ENCODE peak calls at places on chromosomes 12 and 14, in five cellular contexts. One of them, this sample, is unnamed.

GRCh38 chr14:28375295-28375694 is 391.3 kb upstream of the FOXG1 start:
- DNase-seq in OCI-LY7: no peak
- DNase-seq in HCT116: no peak
- DNase-seq in PC-3: peak
- DNase-seq in H1: peak
- DNase-seq in this sample: no peak

GRCh38 chr12:111673503-111673902 is 12.3 kb downstream of the BRAP start:
- DNase-seq in OCI-LY7: peak
- DNase-seq in HCT116: peak
- DNase-seq in PC-3: peak
- DNase-seq in H1: no peak
- DNase-seq in this sample: peak

GRCh38 chr12:46082473-46082872 is 92.1 kb upstream of the SCAF11 start:
- DNase-seq in PC-3: no peak
- DNase-seq in OCI-LY7: no peak
- DNase-seq in H1: no peak
- DNase-seq in HCT116: no peak
- DNase-seq in this sample: no peak

GRCh38 chr12:13962699-13963098 is 18.7 kb downstream of the GRIN2B start:
- DNase-seq in PC-3: peak
- DNase-seq in HCT116: peak
- DNase-seq in H1: no peak
- DNase-seq in OCI-LY7: peak
- DNase-seq in this sample: peak

GRCh38 chr12:121806556-121807308 is 2.9 kb downstream of the SETD1B start:
- DNase-seq in HCT116: no peak
- DNase-seq in H1: no peak
- DNase-seq in PC-3: peak
- DNase-seq in OCI-LY7: no peak
- DNase-seq in this sample: peak

GRCh38 chr12:15146585-15146984 is 74.6 kb downstream of the RERG start:
- DNase-seq in HCT116: no peak
- DNase-seq in PC-3: no peak
- DNase-seq in OCI-LY7: no peak
- DNase-seq in H1: no peak
- DNase-seq in this sample: no peak

GRCh38 chr14:33792387-33793368 is 158.2 kb downstream of the EGLN3 start:
- DNase-seq in OCI-LY7: peak
- DNase-seq in H1: peak
- DNase-seq in PC-3: peak
- DNase-seq in HCT116: peak
- DNase-seq in this sample: peak

GRCh38 chr14:32711103-32711680 is 227.5 kb upstream of the NPAS3 start:
- DNase-seq in OCI-LY7: peak
- DNase-seq in PC-3: peak
- DNase-seq in H1: no peak
- DNase-seq in HCT116: peak
- DNase-seq in this sample: peak

GRCh38 chr14:98956616-98957015 is 315.4 kb downstream of the BCL11B start:
- DNase-seq in OCI-LY7: no peak
- DNase-seq in HCT116: no peak
- DNase-seq in H1: no peak
- DNase-seq in PC-3: no peak
- DNase-seq in this sample: peak

GRCh38 chr14:41859336-41859735 is 252.7 kb downstream of the LRFN5 start:
- DNase-seq in PC-3: peak
- DNase-seq in OCI-LY7: no peak
- DNase-seq in HCT116: no peak
- DNase-seq in H1: no peak
- DNase-seq in this sample: peak

GRCh38 chr12:120536064-120536791 is 2.1 kb downstream of the RNF10 start:
- DNase-seq in OCI-LY7: peak
- DNase-seq in HCT116: no peak
- DNase-seq in PC-3: peak
- DNase-seq in H1: no peak
- DNase-seq in this sample: no peak

GRCh38 chr14:105315211-105315721 is 718 bp downstream of the PACS2 start:
- DNase-seq in HCT116: peak
- DNase-seq in OCI-LY7: peak
- DNase-seq in H1: no peak
- DNase-seq in PC-3: peak
- DNase-seq in this sample: peak

GRCh38 chr12:38772427-38772826 is 133.0 kb downstream of the CPNE8 start:
- DNase-seq in OCI-LY7: no peak
- DNase-seq in HCT116: no peak
- DNase-seq in H1: no peak
- DNase-seq in PC-3: no peak
- DNase-seq in this sample: no peak

GRCh38 chr12:38775457-38775856 is 129.9 kb downstream of the CPNE8 start:
- DNase-seq in OCI-LY7: no peak
- DNase-seq in PC-3: no peak
- DNase-seq in HCT116: no peak
- DNase-seq in H1: no peak
- DNase-seq in this sample: no peak

GRCh38 chr12:38776657-38777056 is 128.7 kb downstream of the CPNE8 start:
- DNase-seq in HCT116: no peak
- DNase-seq in PC-3: peak
- DNase-seq in H1: no peak
- DNase-seq in OCI-LY7: no peak
- DNase-seq in this sample: no peak

DNA sequence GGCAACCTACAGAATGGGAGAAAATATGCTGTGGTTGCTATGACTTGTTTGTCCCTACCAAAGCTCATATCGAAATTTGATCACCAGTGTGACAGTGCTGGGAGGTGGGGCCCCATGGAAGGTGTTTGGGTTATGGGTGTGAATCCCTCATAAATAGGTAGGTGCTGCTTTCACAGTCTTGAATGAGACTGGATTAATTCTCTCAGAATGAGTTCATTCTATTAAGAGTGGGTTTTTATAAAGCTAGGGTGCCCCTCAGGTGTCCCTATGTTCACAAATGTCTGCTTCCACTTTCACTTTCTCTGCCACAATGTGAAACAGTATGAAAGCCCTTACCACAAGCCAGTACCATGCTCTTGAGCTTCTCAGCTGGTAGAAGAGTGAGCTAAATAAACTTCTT is 133.5 kb downstream of the CPNE8 start:
- DNase-seq in OCI-LY7: no peak
- DNase-seq in H1: no peak
- DNase-seq in HCT116: no peak
- DNase-seq in PC-3: no peak
- DNase-seq in this sample: no peak
- H2AFZ ChIP-seq in OCI-LY7: no peak
- H2AFZ ChIP-seq in H1: no peak
- H2AFZ ChIP-seq in HCT116: no peak
- H2AFZ ChIP-seq in PC-3: no peak
- H2AFZ ChIP-seq in this sample: no peak

GRCh38 chr12:76006028-76006916 is 25.3 kb downstream of the PHLDA1 start:
- DNase-seq in OCI-LY7: no peak
- DNase-seq in H1: no peak
- DNase-seq in PC-3: no peak
- DNase-seq in HCT116: no peak
- DNase-seq in this sample: no peak

GRCh38 chr12:76003263-76003640 is 28.3 kb downstream of the PHLDA1 start:
- DNase-seq in HCT116: no peak
- DNase-seq in H1: no peak
- DNase-seq in PC-3: no peak
- DNase-seq in OCI-LY7: no peak
- DNase-seq in this sample: no peak

GRCh38 chr12:76010732-76011458 is 20.7 kb downstream of the PHLDA1 start:
- DNase-seq in PC-3: no peak
- DNase-seq in H1: no peak
- DNase-seq in HCT116: no peak
- DNase-seq in OCI-LY7: no peak
- DNase-seq in this sample: peak

GRCh38 chr12:76008438-76008837 is 23.1 kb downstream of the PHLDA1 start:
- DNase-seq in H1: no peak
- DNase-seq in PC-3: no peak
- DNase-seq in OCI-LY7: no peak
- DNase-seq in HCT116: no peak
- DNase-seq in this sample: no peak

DNA sequence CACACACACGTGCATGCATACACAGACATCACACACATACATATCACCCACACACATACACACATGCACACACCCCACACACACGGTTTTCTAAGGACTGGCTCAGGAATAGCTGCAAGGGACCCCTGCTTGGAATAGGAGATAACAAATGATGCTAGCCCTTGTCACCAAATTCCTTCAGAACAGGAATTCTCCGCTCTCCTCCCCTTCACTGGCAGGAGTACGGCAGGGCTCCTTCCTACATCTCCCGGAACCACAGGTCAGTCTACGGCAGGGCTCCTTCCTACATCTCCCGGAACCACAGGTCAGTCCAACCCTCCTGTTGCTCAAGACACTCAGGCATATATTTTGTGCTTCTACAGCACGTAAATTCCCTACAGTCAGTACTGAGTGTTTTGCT is 23.9 kb downstream of the PHLDA1 start:
- DNase-seq in OCI-LY7: no peak
- DNase-seq in HCT116: no peak
- DNase-seq in PC-3: no peak
- DNase-seq in H1: no peak
- DNase-seq in this sample: no peak
- H2AFZ ChIP-seq in OCI-LY7: no peak
- H2AFZ ChIP-seq in HCT116: no peak
- H2AFZ ChIP-seq in PC-3: no peak
- H2AFZ ChIP-seq in H1: no peak
- H2AFZ ChIP-seq in this sample: no peak

GRCh38 chr12:57087689-57088441 is 1.0 kb upstream of the NAB2 start:
- DNase-seq in OCI-LY7: peak
- DNase-seq in PC-3: peak
- DNase-seq in HCT116: peak
- DNase-seq in H1: no peak
- DNase-seq in this sample: peak
- H2AFZ ChIP-seq in OCI-LY7: peak
- H2AFZ ChIP-seq in PC-3: peak
- H2AFZ ChIP-seq in HCT116: no peak
- H2AFZ ChIP-seq in H1: no peak
- H2AFZ ChIP-seq in this sample: no peak

GRCh38 chr12:52278530-52278929 is 4.1 kb downstream of the KRT86 start:
- DNase-seq in H1: no peak
- DNase-seq in PC-3: peak
- DNase-seq in OCI-LY7: no peak
- DNase-seq in HCT116: no peak
- DNase-seq in this sample: no peak

GRCh38 chr12:52280319-52280795 is 5.9 kb downstream of the KRT86 start:
- DNase-seq in PC-3: peak
- DNase-seq in H1: no peak
- DNase-seq in HCT116: peak
- DNase-seq in OCI-LY7: no peak
- DNase-seq in this sample: peak

GRCh38 chr12:52278931-52279682 is 4.7 kb downstream of the KRT86 start:
- DNase-seq in H1: peak
- DNase-seq in OCI-LY7: peak
- DNase-seq in PC-3: peak
- DNase-seq in HCT116: peak
- DNase-seq in this sample: peak

GRCh38 chr12:52280796-52281560 is 6.5 kb downstream of the KRT86 start:
- DNase-seq in PC-3: peak
- DNase-seq in H1: no peak
- DNase-seq in OCI-LY7: no peak
- DNase-seq in HCT116: peak
- DNase-seq in this sample: peak

GRCh38 chr12:52279683-52280318 is 5.4 kb downstream of the KRT86 start:
- DNase-seq in PC-3: peak
- DNase-seq in H1: no peak
- DNase-seq in HCT116: no peak
- DNase-seq in OCI-LY7: no peak
- DNase-seq in this sample: peak
- H2AFZ ChIP-seq in PC-3: no peak
- H2AFZ ChIP-seq in H1: no peak
- H2AFZ ChIP-seq in HCT116: no peak
- H2AFZ ChIP-seq in OCI-LY7: no peak
- H2AFZ ChIP-seq in this sample: no peak

GRCh38 chr12:88406905-88407304 is 173.4 kb downstream of the KITLG start:
- DNase-seq in HCT116: no peak
- DNase-seq in H1: no peak
- DNase-seq in OCI-LY7: no peak
- DNase-seq in PC-3: no peak
- DNase-seq in this sample: no peak

GRCh38 chr12:88413561-88414095 is 166.6 kb downstream of the KITLG start:
- DNase-seq in PC-3: no peak
- DNase-seq in H1: no peak
- DNase-seq in OCI-LY7: no peak
- DNase-seq in HCT116: no peak
- DNase-seq in this sample: no peak

GRCh38 chr12:88409257-88409656 is 171.0 kb downstream of the KITLG start:
- DNase-seq in OCI-LY7: no peak
- DNase-seq in PC-3: no peak
- DNase-seq in HCT116: no peak
- DNase-seq in H1: no peak
- DNase-seq in this sample: no peak

GRCh38 chr12:88411689-88412088 is 168.6 kb downstream of the KITLG start:
- DNase-seq in PC-3: no peak
- DNase-seq in OCI-LY7: no peak
- DNase-seq in HCT116: no peak
- DNase-seq in H1: no peak
- DNase-seq in this sample: peak

GRCh38 chr12:88408828-88409227 is 171.4 kb downstream of the KITLG start:
- DNase-seq in PC-3: peak
- DNase-seq in OCI-LY7: no peak
- DNase-seq in HCT116: no peak
- DNase-seq in H1: no peak
- DNase-seq in this sample: no peak
- H2AFZ ChIP-seq in PC-3: no peak
- H2AFZ ChIP-seq in OCI-LY7: no peak
- H2AFZ ChIP-seq in HCT116: no peak
- H2AFZ ChIP-seq in H1: no peak
- H2AFZ ChIP-seq in this sample: no peak

GRCh38 chr12:94262228-94263010 is 114.0 kb downstream of the PLXNC1 start:
- DNase-seq in HCT116: peak
- DNase-seq in PC-3: peak
- DNase-seq in OCI-LY7: peak
- DNase-seq in H1: no peak
- DNase-seq in this sample: peak

GRCh38 chr12:94260717-94261116 is 112.3 kb downstream of the PLXNC1 start:
- DNase-seq in HCT116: no peak
- DNase-seq in PC-3: no peak
- DNase-seq in H1: no peak
- DNase-seq in OCI-LY7: no peak
- DNase-seq in this sample: no peak

GRCh38 chr12:94263011-94263786 is 114.8 kb downstream of the PLXNC1 start:
- DNase-seq in PC-3: no peak
- DNase-seq in HCT116: no peak
- DNase-seq in OCI-LY7: peak
- DNase-seq in H1: no peak
- DNase-seq in this sample: peak

GRCh38 chr12:94261119-94261518 is 112.7 kb downstream of the PLXNC1 start:
- DNase-seq in PC-3: no peak
- DNase-seq in OCI-LY7: no peak
- DNase-seq in H1: peak
- DNase-seq in HCT116: no peak
- DNase-seq in this sample: no peak

GRCh38 chr12:94261781-94262180 is 113.4 kb downstream of the PLXNC1 start:
- DNase-seq in PC-3: no peak
- DNase-seq in H1: no peak
- DNase-seq in HCT116: no peak
- DNase-seq in OCI-LY7: no peak
- DNase-seq in this sample: no peak
- H2AFZ ChIP-seq in PC-3: peak
- H2AFZ ChIP-seq in H1: no peak
- H2AFZ ChIP-seq in HCT116: peak
- H2AFZ ChIP-seq in OCI-LY7: peak
- H2AFZ ChIP-seq in this sample: peak